ENCODE peak calls at places on chromosomes 16 and 17, in ten cellular contexts. One of them, this sample, is unnamed.

GRCh38 chr17:17677299-17678040 is 3.8 kb upstream of the RAI1 start:
- DNase-seq in non-pigmented ciliary epithelial cell: no peak
- DNase-seq in Caki2: no peak
- DNase-seq in NCI-H1092 treated with DMSO at 0.1 percent for 48 hours: no peak
- DNase-seq in activated CD4-positive, alpha-beta T cell treated with anti-CD3 and anti-CD28 coated beads, Interleukin-2, amount 10 ng/mL, durations not matched to agents 7 days and 5 days: no peak
- DNase-seq in GM23338: no peak
- DNase-seq in T47D: no peak
- DNase-seq in cardiac muscle cell: no peak
- DNase-seq in transverse colon: no peak
- DNase-seq in ovary: no peak
- DNase-seq in this sample: no peak

GRCh38 chr17:49846938-49847712 is 744 bp downstream of the TAC4 start:
- DNase-seq in non-pigmented ciliary epithelial cell: no peak
- DNase-seq in Caki2: no peak
- DNase-seq in NCI-H1092 treated with DMSO at 0.1 percent for 48 hours: no peak
- DNase-seq in activated CD4-positive, alpha-beta T cell treated with anti-CD3 and anti-CD28 coated beads, Interleukin-2, amount 10 ng/mL, durations not matched to agents 7 days and 5 days: no peak
- DNase-seq in GM23338: no peak
- DNase-seq in T47D: no peak
- DNase-seq in cardiac muscle cell: no peak
- DNase-seq in transverse colon: no peak
- DNase-seq in ovary: no peak
- DNase-seq in this sample: no peak

GRCh38 chr17:78737332-78737731 is 44.7 kb downstream of the CYTH1 start:
- DNase-seq in non-pigmented ciliary epithelial cell: no peak
- DNase-seq in Caki2: peak; percentile 40
- DNase-seq in NCI-H1092 treated with DMSO at 0.1 percent for 48 hours: no peak
- DNase-seq in activated CD4-positive, alpha-beta T cell treated with anti-CD3 and anti-CD28 coated beads, Interleukin-2, amount 10 ng/mL, durations not matched to agents 7 days and 5 days: no peak
- DNase-seq in GM23338: no peak
- DNase-seq in T47D: no peak
- DNase-seq in cardiac muscle cell: no peak
- DNase-seq in transverse colon: no peak
- DNase-seq in ovary: no peak
- DNase-seq in this sample: no peak

GRCh38 chr17:80283116-80283852 is 22.6 kb downstream of the RNF213 start:
- DNase-seq in non-pigmented ciliary epithelial cell: no peak
- DNase-seq in Caki2: no peak
- DNase-seq in NCI-H1092 treated with DMSO at 0.1 percent for 48 hours: peak; percentile 14
- DNase-seq in activated CD4-positive, alpha-beta T cell treated with anti-CD3 and anti-CD28 coated beads, Interleukin-2, amount 10 ng/mL, durations not matched to agents 7 days and 5 days: no peak
- DNase-seq in GM23338: no peak
- DNase-seq in T47D: no peak
- DNase-seq in cardiac muscle cell: no peak
- DNase-seq in transverse colon: no peak
- DNase-seq in ovary: no peak
- DNase-seq in this sample: no peak

GRCh38 chr17:38994026-38994425 is 26.8 kb upstream of the FBXO47 start:
- DNase-seq in non-pigmented ciliary epithelial cell: no peak
- DNase-seq in Caki2: no peak
- DNase-seq in NCI-H1092 treated with DMSO at 0.1 percent for 48 hours: no peak
- DNase-seq in activated CD4-positive, alpha-beta T cell treated with anti-CD3 and anti-CD28 coated beads, Interleukin-2, amount 10 ng/mL, durations not matched to agents 7 days and 5 days: no peak
- DNase-seq in GM23338: no peak
- DNase-seq in T47D: no peak
- DNase-seq in cardiac muscle cell: no peak
- DNase-seq in transverse colon: no peak
- DNase-seq in ovary: no peak
- DNase-seq in this sample: no peak

GRCh38 chr16:67708368-67708771 is 10.7 kb downstream of the GFOD2 start:
- DNase-seq in non-pigmented ciliary epithelial cell: no peak
- DNase-seq in Caki2: no peak
- DNase-seq in NCI-H1092 treated with DMSO at 0.1 percent for 48 hours: no peak
- DNase-seq in activated CD4-positive, alpha-beta T cell treated with anti-CD3 and anti-CD28 coated beads, Interleukin-2, amount 10 ng/mL, durations not matched to agents 7 days and 5 days: no peak
- DNase-seq in GM23338: no peak
- DNase-seq in T47D: no peak
- DNase-seq in cardiac muscle cell: no peak
- DNase-seq in transverse colon: no peak
- DNase-seq in ovary: no peak
- DNase-seq in this sample: no peak

GRCh38 chr17:32161506-32162365 is 19.4 kb downstream of the RHOT1 start:
- DNase-seq in non-pigmented ciliary epithelial cell: peak; percentile 82
- DNase-seq in Caki2: peak; percentile 97
- DNase-seq in NCI-H1092 treated with DMSO at 0.1 percent for 48 hours: no peak
- DNase-seq in activated CD4-positive, alpha-beta T cell treated with anti-CD3 and anti-CD28 coated beads, Interleukin-2, amount 10 ng/mL, durations not matched to agents 7 days and 5 days: no peak
- DNase-seq in GM23338: no peak
- DNase-seq in T47D: no peak
- DNase-seq in cardiac muscle cell: no peak
- DNase-seq in transverse colon: peak; percentile 13
- DNase-seq in ovary: no peak
- DNase-seq in this sample: no peak

GRCh38 chr17:77282524-77283515 is 142.1 kb downstream of the SEC14L1 start:
- DNase-seq in non-pigmented ciliary epithelial cell: no peak
- DNase-seq in Caki2: peak; percentile 71
- DNase-seq in NCI-H1092 treated with DMSO at 0.1 percent for 48 hours: peak; percentile 8
- DNase-seq in activated CD4-positive, alpha-beta T cell treated with anti-CD3 and anti-CD28 coated beads, Interleukin-2, amount 10 ng/mL, durations not matched to agents 7 days and 5 days: no peak
- DNase-seq in GM23338: no peak
- DNase-seq in T47D: no peak
- DNase-seq in cardiac muscle cell: no peak
- DNase-seq in transverse colon: peak; percentile 66
- DNase-seq in ovary: no peak
- DNase-seq in this sample: no peak

GRCh38 chr17:7798839-7799238 is 35.2 kb upstream of the KDM6B start:
- DNase-seq in non-pigmented ciliary epithelial cell: no peak
- DNase-seq in Caki2: no peak
- DNase-seq in NCI-H1092 treated with DMSO at 0.1 percent for 48 hours: no peak
- DNase-seq in activated CD4-positive, alpha-beta T cell treated with anti-CD3 and anti-CD28 coated beads, Interleukin-2, amount 10 ng/mL, durations not matched to agents 7 days and 5 days: no peak
- DNase-seq in GM23338: no peak
- DNase-seq in T47D: no peak
- DNase-seq in cardiac muscle cell: no peak
- DNase-seq in transverse colon: no peak
- DNase-seq in ovary: no peak
- DNase-seq in this sample: no peak

GRCh38 chr16:21158208-21159110 is at the start of gene LDAF1:
- DNase-seq in non-pigmented ciliary epithelial cell: no peak
- DNase-seq in Caki2: peak; percentile 86
- DNase-seq in NCI-H1092 treated with DMSO at 0.1 percent for 48 hours: peak; percentile 12
- DNase-seq in activated CD4-positive, alpha-beta T cell treated with anti-CD3 and anti-CD28 coated beads, Interleukin-2, amount 10 ng/mL, durations not matched to agents 7 days and 5 days: peak; percentile 81
- DNase-seq in GM23338: peak; percentile 96
- DNase-seq in T47D: peak; percentile 75
- DNase-seq in cardiac muscle cell: peak; percentile 90
- DNase-seq in transverse colon: peak; percentile 91
- DNase-seq in ovary: peak; percentile 90
- DNase-seq in this sample: peak; percentile 67

GRCh38 chr16:27819881-27820610 is 243.5 kb downstream of the GSG1L start:
- DNase-seq in non-pigmented ciliary epithelial cell: no peak
- DNase-seq in Caki2: no peak
- DNase-seq in NCI-H1092 treated with DMSO at 0.1 percent for 48 hours: no peak
- DNase-seq in activated CD4-positive, alpha-beta T cell treated with anti-CD3 and anti-CD28 coated beads, Interleukin-2, amount 10 ng/mL, durations not matched to agents 7 days and 5 days: no peak
- DNase-seq in GM23338: no peak
- DNase-seq in T47D: no peak
- DNase-seq in cardiac muscle cell: no peak
- DNase-seq in transverse colon: no peak
- DNase-seq in ovary: no peak
- DNase-seq in this sample: no peak